ENCODE peak calls at places on chromosomes 16 and 17, in seven cellular contexts. S is activated CD4-positive, alpha-beta T cell treated with anti-CD3 and anti-CD28 coated beads, Interleukin-2, amount 50 U/mL, for 1 hour; K is GM04504; M is naive thymus-derived CD4-positive, alpha-beta T cell; A is stomach; X is breast epithelium; E is stimulated activated naive CD8-positive, alpha-beta T cell treated with anti-CD3 and anti-CD28 coated beads, Interleukin-15, Interleukin-2, amounts not matched to agents 100 U/mL and 50 U/mL, for 24 hours. G is an unnamed sample.

GRCh38 chr17:41013181-41013580 is 4.3 kb upstream of the KRTAP3-1 start:
- DNase-seq in S (no peak), M (no peak), X (no peak), K (peak), E (no peak), A (no peak), G (no peak)

GRCh38 chr16:72946474-72947194 is 101.3 kb downstream of the ZFHX3 start:
- DNase-seq in X (no peak), A (peak), S (no peak), M (no peak), K (no peak), E (no peak), G (peak)

GRCh38 chr16:51133130-51133529 is 17.9 kb downstream of the SALL1 start:
- DNase-seq in K (no peak), A (no peak), X (no peak), E (no peak), M (no peak), S (no peak), G (no peak)

GRCh38 chr16:57516176-57516725 is 20.1 kb downstream of the CCDC102A start:
- DNase-seq in X (no peak), K (no peak), M (no peak), S (no peak), E (no peak), A (no peak), G (no peak)

GRCh38 chr16:29009050-29009837 is 24.4 kb downstream of the LAT start:
- DNase-seq in S (no peak), E (peak), A (no peak), M (no peak), K (no peak), X (no peak), G (no peak)

GRCh38 chr17:45228985-45229517 is 7.4 kb downstream of the FMNL1 start:
- DNase-seq in M (peak), X (peak), K (peak), S (peak), A (peak), E (peak), G (peak)

GRCh38 chr16:87558682-87559081 is 43.6 kb upstream of the JPH3 start:
- DNase-seq in M (no peak), K (no peak), E (no peak), S (no peak), A (no peak), X (no peak), G (no peak)

GRCh38 chr17:45290269-45290765 is 26.5 kb downstream of the MAP3K14 start:
- DNase-seq in K (no peak), S (no peak), X (no peak), E (no peak), A (no peak), M (no peak), G (no peak)

GRCh38 chr16:29665294-29666077 is 2.4 kb downstream of the SPN start:
- DNase-seq in X (no peak), K (no peak), S (no peak), E (peak), M (peak), A (no peak), G (no peak)

GRCh38 chr17:75472119-75472518 is 15.7 kb downstream of the TMEM94 start:
- DNase-seq in A (no peak), S (no peak), K (no peak), E (no peak), M (no peak), X (no peak), G (no peak)

GRCh38 chr16:72301416-72302048 is 129.6 kb upstream of the PMFBP1 start:
- DNase-seq in K (no peak), E (no peak), S (no peak), A (no peak), X (no peak), M (no peak), G (no peak)

GRCh38 chr17:57261084-57261461 is 4.8 kb downstream of the MSI2 start:
- DNase-seq in X (no peak), K (no peak), S (no peak), M (peak), A (no peak), E (no peak), G (no peak)

GRCh38 chr17:1087381-1088241 is 90.7 kb downstream of the TIMM22 start:
- DNase-seq in E (peak), M (no peak), X (peak), S (no peak), K (no peak), A (peak), G (peak)

GRCh38 chr16:81473066-81473488 is 28.5 kb downstream of the CMIP start:
- DNase-seq in S (no peak), X (no peak), K (no peak), E (no peak), M (no peak), A (no peak), G (no peak)

GRCh38 chr16:15587152-15587825 is 55.7 kb downstream of the MARF1 start:
- DNase-seq in K (no peak), S (no peak), A (no peak), E (no peak), M (no peak), X (no peak), G (no peak)

GRCh38 chr16:48556913-48557351 is 53.0 kb downstream of the N4BP1 start:
- DNase-seq in A (no peak), K (no peak), E (peak), X (no peak), S (no peak), M (no peak), G (no peak)

GRCh38 chr16:51433597-51433996 is 282.5 kb upstream of the SALL1 start:
- DNase-seq in K (no peak), M (no peak), E (no peak), X (no peak), A (no peak), S (no peak), G (no peak)

GRCh38 chr16:841455-842060 is 41.0 kb upstream of the GNG13 start:
- DNase-seq in A (no peak), M (no peak), E (no peak), K (no peak), S (no peak), X (no peak), G (no peak)

GRCh38 chr17:57090560-57091185 is 5.6 kb downstream of the AKAP1 start:
- DNase-seq in K (no peak), M (no peak), A (no peak), E (no peak), X (no peak), S (no peak), G (no peak)

GRCh38 chr17:83036193-83036592 is 43.2 kb upstream of the METRNL start:
- DNase-seq in A (no peak), E (no peak), X (no peak), S (no peak), K (no peak), M (no peak), G (no peak)

GRCh38 chr16:4660454-4661007 is 32.8 kb upstream of the NUDT16L1 start:
- DNase-seq in M (peak), A (peak), K (peak), X (peak), S (peak), E (peak), G (no peak)

GRCh38 chr17:37405955-37406634 is 541 bp downstream of the ACACA start:
- DNase-seq in S (no peak), E (no peak), A (no peak), M (no peak), X (no peak), K (no peak), G (no peak)

GRCh38 chr16:84442416-84443145 is 61.9 kb downstream of the MEAK7 start:
- DNase-seq in M (no peak), E (no peak), A (no peak), S (no peak), K (no peak), X (no peak), G (no peak)

GRCh38 chr16:81185416-81185815 is 53.1 kb upstream of the BCO1 start:
- DNase-seq in M (no peak), A (no peak), S (no peak), X (no peak), E (no peak), K (no peak), G (no peak)

GRCh38 chr16:14324581-14324980 is 253.5 kb downstream of the MRTFB start:
- DNase-seq in S (no peak), K (no peak), A (no peak), M (no peak), E (no peak), X (no peak), G (no peak)

GRCh38 chr16:84746875-84747274 is 47.1 kb downstream of the USP10 start:
- DNase-seq in E (no peak), X (no peak), S (no peak), K (no peak), M (no peak), A (no peak), G (no peak)